ENCODE peak calls at places on chromosomes 11 and 22, in five cellular contexts. One of them, this sample, is unnamed.

GRCh38 chr11:102166175-102166574 is 55.9 kb downstream of the YAP1 start:
- DNase-seq in nephron progenitor cell: no peak
- DNase-seq in astrocyte of the spinal cord: no peak
- DNase-seq in brain microvascular endothelial cell: no peak
- DNase-seq in neural crest cell: no peak
- DNase-seq in this sample: no peak

GRCh38 chr22:31933406-31933805 is 10.9 kb upstream of the YWHAH start:
- DNase-seq in nephron progenitor cell: no peak
- DNase-seq in astrocyte of the spinal cord: no peak
- DNase-seq in brain microvascular endothelial cell: no peak
- DNase-seq in neural crest cell: no peak
- DNase-seq in this sample: no peak

GRCh38 chr22:40051322-40051721 is 56.6 kb downstream of the FAM83F start:
- DNase-seq in nephron progenitor cell: no peak
- DNase-seq in astrocyte of the spinal cord: no peak
- DNase-seq in brain microvascular endothelial cell: no peak
- DNase-seq in neural crest cell: no peak
- DNase-seq in this sample: no peak

GRCh38 chr22:25970996-25971811 is 198.1 kb upstream of the SEZ6L start:
- DNase-seq in nephron progenitor cell: no peak
- DNase-seq in astrocyte of the spinal cord: no peak
- DNase-seq in brain microvascular endothelial cell: no peak
- DNase-seq in neural crest cell: no peak
- DNase-seq in this sample: no peak

GRCh38 chr22:46156031-46156430 is 5.7 kb downstream of the PPARA start:
- DNase-seq in nephron progenitor cell: no peak
- DNase-seq in astrocyte of the spinal cord: no peak
- DNase-seq in brain microvascular endothelial cell: no peak
- DNase-seq in neural crest cell: no peak
- DNase-seq in this sample: no peak

GRCh38 chr11:35990170-35990569 is 46.3 kb downstream of the LDLRAD3 start:
- DNase-seq in nephron progenitor cell: no peak
- DNase-seq in astrocyte of the spinal cord: no peak
- DNase-seq in brain microvascular endothelial cell: no peak
- DNase-seq in neural crest cell: no peak
- DNase-seq in this sample: no peak

GRCh38 chr11:118215262-118215661 is 9.5 kb downstream of the JAML start:
- DNase-seq in nephron progenitor cell: no peak
- DNase-seq in astrocyte of the spinal cord: no peak
- DNase-seq in brain microvascular endothelial cell: no peak
- DNase-seq in neural crest cell: no peak
- DNase-seq in this sample: no peak

GRCh38 chr11:76161261-76161961 is 44.9 kb downstream of the WNT11 start:
- DNase-seq in nephron progenitor cell: peak; percentile 34
- DNase-seq in astrocyte of the spinal cord: peak; percentile 3
- DNase-seq in brain microvascular endothelial cell: no peak
- DNase-seq in neural crest cell: no peak
- DNase-seq in this sample: no peak

GRCh38 chr11:61062181-61062955 is 39.9 kb upstream of the CD5 start:
- DNase-seq in nephron progenitor cell: no peak
- DNase-seq in astrocyte of the spinal cord: no peak
- DNase-seq in brain microvascular endothelial cell: no peak
- DNase-seq in neural crest cell: no peak
- DNase-seq in this sample: no peak

GRCh38 chr11:62400760-62401159 is 18.1 kb upstream of the SCGB1A1 start:
- DNase-seq in nephron progenitor cell: no peak
- DNase-seq in astrocyte of the spinal cord: peak; percentile 90
- DNase-seq in brain microvascular endothelial cell: peak; percentile 29
- DNase-seq in neural crest cell: no peak
- DNase-seq in this sample: no peak

GRCh38 chr11:111946499-111946898 is 9.4 kb downstream of the DIXDC1 start:
- DNase-seq in nephron progenitor cell: no peak
- DNase-seq in astrocyte of the spinal cord: peak; percentile 39
- DNase-seq in brain microvascular endothelial cell: no peak
- DNase-seq in neural crest cell: no peak
- DNase-seq in this sample: no peak

GRCh38 chr11:61488651-61489291 is 19.8 kb upstream of the LRRC10B start:
- DNase-seq in nephron progenitor cell: peak; percentile 80
- DNase-seq in astrocyte of the spinal cord: no peak
- DNase-seq in brain microvascular endothelial cell: peak; percentile 28
- DNase-seq in neural crest cell: peak; percentile 60
- DNase-seq in this sample: no peak

GRCh38 chr22:48796295-48797015 is 1031.2 kb downstream of the BRD1 start:
- DNase-seq in nephron progenitor cell: no peak
- DNase-seq in astrocyte of the spinal cord: no peak
- DNase-seq in brain microvascular endothelial cell: no peak
- DNase-seq in neural crest cell: no peak
- DNase-seq in this sample: no peak

GRCh38 chr11:10982695-10983492 is 125.0 kb upstream of the ZBED5 start:
- DNase-seq in nephron progenitor cell: no peak
- DNase-seq in astrocyte of the spinal cord: no peak
- DNase-seq in brain microvascular endothelial cell: no peak
- DNase-seq in neural crest cell: no peak
- DNase-seq in this sample: no peak

GRCh38 chr11:63019506-63019905 is 3.9 kb upstream of the SLC22A8 start:
- DNase-seq in nephron progenitor cell: no peak
- DNase-seq in astrocyte of the spinal cord: no peak
- DNase-seq in brain microvascular endothelial cell: no peak
- DNase-seq in neural crest cell: no peak
- DNase-seq in this sample: no peak

GRCh38 chr11:71269603-71270511 is 17.5 kb upstream of the SHANK2 start:
- DNase-seq in nephron progenitor cell: no peak
- DNase-seq in astrocyte of the spinal cord: peak; percentile 16
- DNase-seq in brain microvascular endothelial cell: no peak
- DNase-seq in neural crest cell: no peak
- DNase-seq in this sample: peak; percentile 61

GRCh38 chr11:114612686-114613085 is 17.1 kb upstream of the NXPE4 start:
- DNase-seq in nephron progenitor cell: no peak
- DNase-seq in astrocyte of the spinal cord: no peak
- DNase-seq in brain microvascular endothelial cell: no peak
- DNase-seq in neural crest cell: no peak
- DNase-seq in this sample: no peak

DNA sequence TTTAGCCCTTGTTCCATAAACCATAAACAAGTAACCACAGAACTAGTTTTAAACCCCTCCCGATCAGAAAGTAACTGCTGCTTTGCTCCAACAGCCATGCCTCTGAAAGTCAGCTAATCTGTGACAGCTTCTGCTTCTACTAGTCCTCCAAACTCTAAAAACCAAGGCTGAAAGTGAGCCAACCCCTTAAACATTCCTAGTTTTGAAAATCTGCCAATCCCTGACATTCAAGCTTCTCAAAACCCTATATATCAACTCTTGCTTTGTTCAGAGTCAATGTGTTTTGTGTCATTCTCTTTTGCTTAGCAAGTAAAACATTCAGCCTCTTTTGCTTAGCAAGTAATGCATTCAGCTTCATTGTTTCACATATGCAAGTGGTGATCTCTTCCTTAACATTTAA is 56.9 kb downstream of the ATG16L2 start:
- DNase-seq in nephron progenitor cell: no peak
- DNase-seq in astrocyte of the spinal cord: peak; percentile 32
- DNase-seq in brain microvascular endothelial cell: no peak
- DNase-seq in neural crest cell: no peak
- DNase-seq in this sample: no peak
- TF ChIP-seq CTCF in nephron progenitor cell: no peak
- TF ChIP-seq CTCF in astrocyte of the spinal cord: no peak
- TF ChIP-seq CTCF in brain microvascular endothelial cell: no peak
- TF ChIP-seq CTCF in neural crest cell: no peak
- TF ChIP-seq CTCF in this sample: no peak

DNA sequence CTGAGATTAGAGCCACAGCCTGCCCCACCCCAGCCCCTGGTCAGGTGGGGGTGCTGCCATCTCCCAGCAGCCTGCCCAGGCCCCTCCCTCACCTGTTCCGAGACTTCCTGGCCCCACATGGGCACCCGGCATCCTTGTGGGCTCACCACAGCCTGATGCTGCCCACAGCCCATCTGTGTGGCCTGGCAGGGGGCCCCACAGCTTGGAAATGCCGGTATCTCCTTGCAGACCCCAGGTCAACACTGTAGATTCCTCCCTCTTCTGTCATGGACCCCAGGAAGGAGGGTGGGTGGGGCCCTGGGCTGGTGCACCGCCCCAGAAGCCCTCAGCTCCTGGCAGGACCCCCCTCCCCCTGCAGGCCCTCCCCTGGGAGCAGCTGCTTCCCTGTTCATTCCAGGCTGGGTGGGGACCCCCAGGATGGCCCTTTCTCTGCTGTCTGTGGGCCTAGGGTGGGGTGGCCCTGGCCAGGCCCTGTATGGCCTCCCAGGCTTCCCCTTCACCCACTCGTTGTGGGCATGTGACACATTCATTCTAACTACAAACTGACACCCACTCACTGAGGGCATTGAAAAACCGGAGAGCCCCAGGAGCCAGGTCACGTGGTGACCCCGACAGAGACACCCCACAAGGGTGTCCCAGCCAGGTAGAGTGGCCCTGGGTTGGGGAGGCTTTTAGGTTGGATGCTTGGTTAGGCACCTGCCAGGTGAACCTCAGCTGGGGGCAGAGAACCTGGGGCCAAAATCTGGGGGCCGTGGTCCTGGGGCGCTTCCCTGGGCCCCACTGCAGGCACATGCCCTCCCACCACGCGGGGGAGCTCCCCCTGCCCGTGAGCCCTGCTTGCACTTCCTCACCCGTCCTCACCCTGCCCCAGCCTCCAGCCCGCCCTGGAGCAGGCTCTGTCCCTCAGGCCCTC is 44.1 kb upstream of the CCDC188 start:
- DNase-seq in nephron progenitor cell: no peak
- DNase-seq in astrocyte of the spinal cord: no peak
- DNase-seq in brain microvascular endothelial cell: no peak
- DNase-seq in neural crest cell: no peak
- DNase-seq in this sample: no peak
- TF ChIP-seq CTCF in nephron progenitor cell: no peak
- TF ChIP-seq CTCF in astrocyte of the spinal cord: no peak
- TF ChIP-seq CTCF in brain microvascular endothelial cell: no peak
- TF ChIP-seq CTCF in neural crest cell: no peak
- TF ChIP-seq CTCF in this sample: no peak

DNA sequence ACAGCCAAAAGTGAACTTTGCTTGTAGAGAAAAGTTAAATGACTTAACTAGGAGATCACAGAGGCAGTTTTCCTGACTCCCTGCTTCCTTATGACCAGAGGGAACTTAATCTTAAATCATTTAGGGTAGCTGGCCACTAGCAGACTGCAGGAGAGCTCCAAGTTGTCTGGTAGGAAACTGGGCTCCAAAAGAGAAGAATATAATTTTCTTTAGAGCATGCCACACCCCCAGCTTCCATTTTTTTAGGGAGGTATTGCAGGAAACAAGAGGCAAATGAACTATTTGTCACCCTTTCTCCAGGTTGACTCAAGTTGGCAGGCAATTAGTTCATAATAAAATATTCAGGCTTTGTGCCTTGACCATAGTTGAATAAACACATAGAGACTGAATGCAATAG is 2.6 kb downstream of the METTL15 start:
- DNase-seq in nephron progenitor cell: no peak
- DNase-seq in astrocyte of the spinal cord: peak; percentile 47
- DNase-seq in brain microvascular endothelial cell: no peak
- DNase-seq in neural crest cell: no peak
- DNase-seq in this sample: no peak
- TF ChIP-seq CTCF in nephron progenitor cell: no peak
- TF ChIP-seq CTCF in astrocyte of the spinal cord: no peak
- TF ChIP-seq CTCF in brain microvascular endothelial cell: no peak
- TF ChIP-seq CTCF in neural crest cell: no peak
- TF ChIP-seq CTCF in this sample: no peak

GRCh38 chr22:24289138-24289537 is 18.5 kb downstream of the SPECC1L start:
- DNase-seq in nephron progenitor cell: no peak
- DNase-seq in astrocyte of the spinal cord: peak; percentile 81
- DNase-seq in brain microvascular endothelial cell: peak; percentile 56
- DNase-seq in neural crest cell: no peak
- DNase-seq in this sample: no peak
- TF ChIP-seq CTCF in nephron progenitor cell: no peak
- TF ChIP-seq CTCF in astrocyte of the spinal cord: no peak
- TF ChIP-seq CTCF in brain microvascular endothelial cell: no peak
- TF ChIP-seq CTCF in neural crest cell: no peak
- TF ChIP-seq CTCF in this sample: no peak